ENCODE peak calls at places on chromosome 21, in eight cellular contexts. One of them, this sample, is unnamed.

GRCh38 chr21:44987886-44988606 is 48.2 kb downstream of the SLX9 start:
- DNase-seq in NCI-H345: no peak
- DNase-seq in HAP-1: no peak
- DNase-seq in PC-9: no peak
- DNase-seq in NCI-H460: no peak
- DNase-seq in NCI-H510A: no peak
- DNase-seq in activated T-helper 9 cell treated with anti-CD3 and anti-CD28 coated beads, Interleukin-2, amount 50 U/mL, for 16 hours: no peak
- DNase-seq in fibroblast of villous mesenchyme: no peak
- DNase-seq in this sample: no peak

GRCh38 chr21:36526104-36526503 is 46.2 kb upstream of the CLDN14 start:
- DNase-seq in NCI-H345: no peak
- DNase-seq in HAP-1: no peak
- DNase-seq in PC-9: no peak
- DNase-seq in NCI-H460: no peak
- DNase-seq in NCI-H510A: no peak
- DNase-seq in activated T-helper 9 cell treated with anti-CD3 and anti-CD28 coated beads, Interleukin-2, amount 50 U/mL, for 16 hours: no peak
- DNase-seq in fibroblast of villous mesenchyme: no peak
- DNase-seq in this sample: no peak

GRCh38 chr21:14263879-14264278 is 47.9 kb downstream of the RBM11 start:
- DNase-seq in NCI-H345: no peak
- DNase-seq in HAP-1: no peak
- DNase-seq in PC-9: no peak
- DNase-seq in NCI-H460: no peak
- DNase-seq in NCI-H510A: no peak
- DNase-seq in activated T-helper 9 cell treated with anti-CD3 and anti-CD28 coated beads, Interleukin-2, amount 50 U/mL, for 16 hours: no peak
- DNase-seq in fibroblast of villous mesenchyme: no peak
- DNase-seq in this sample: no peak

GRCh38 chr21:37912616-37913015 is 3.6 kb downstream of the KCNJ6 start:
- DNase-seq in NCI-H345: no peak
- DNase-seq in HAP-1: no peak
- DNase-seq in PC-9: no peak
- DNase-seq in NCI-H460: no peak
- DNase-seq in NCI-H510A: no peak
- DNase-seq in activated T-helper 9 cell treated with anti-CD3 and anti-CD28 coated beads, Interleukin-2, amount 50 U/mL, for 16 hours: no peak
- DNase-seq in fibroblast of villous mesenchyme: peak
- DNase-seq in this sample: no peak

GRCh38 chr21:46028547-46029200 is 47.1 kb downstream of the COL6A1 start:
- DNase-seq in NCI-H345: no peak
- DNase-seq in HAP-1: no peak
- DNase-seq in PC-9: no peak
- DNase-seq in NCI-H460: no peak
- DNase-seq in NCI-H510A: no peak
- DNase-seq in activated T-helper 9 cell treated with anti-CD3 and anti-CD28 coated beads, Interleukin-2, amount 50 U/mL, for 16 hours: no peak
- DNase-seq in fibroblast of villous mesenchyme: peak
- DNase-seq in this sample: no peak

GRCh38 chr21:46498335-46499050 is 39.8 kb downstream of the DIP2A start:
- DNase-seq in NCI-H345: no peak
- DNase-seq in HAP-1: no peak
- DNase-seq in PC-9: no peak
- DNase-seq in NCI-H460: no peak
- DNase-seq in NCI-H510A: no peak
- DNase-seq in activated T-helper 9 cell treated with anti-CD3 and anti-CD28 coated beads, Interleukin-2, amount 50 U/mL, for 16 hours: no peak
- DNase-seq in fibroblast of villous mesenchyme: no peak
- DNase-seq in this sample: no peak

GRCh38 chr21:27806261-27806660 is 839.4 kb upstream of the ADAMTS5 start:
- DNase-seq in NCI-H345: no peak
- DNase-seq in HAP-1: no peak
- DNase-seq in PC-9: no peak
- DNase-seq in NCI-H460: peak
- DNase-seq in NCI-H510A: no peak
- DNase-seq in activated T-helper 9 cell treated with anti-CD3 and anti-CD28 coated beads, Interleukin-2, amount 50 U/mL, for 16 hours: no peak
- DNase-seq in fibroblast of villous mesenchyme: peak
- DNase-seq in this sample: no peak

GRCh38 chr21:44931137-44931500 is 8.7 kb upstream of the SLX9 start:
- DNase-seq in NCI-H345: peak
- DNase-seq in HAP-1: no peak
- DNase-seq in PC-9: no peak
- DNase-seq in NCI-H460: no peak
- DNase-seq in NCI-H510A: no peak
- DNase-seq in activated T-helper 9 cell treated with anti-CD3 and anti-CD28 coated beads, Interleukin-2, amount 50 U/mL, for 16 hours: no peak
- DNase-seq in fibroblast of villous mesenchyme: peak
- DNase-seq in this sample: no peak

GRCh38 chr21:39788383-39788782 is 43.4 kb downstream of the IGSF5 start:
- DNase-seq in NCI-H345: peak
- DNase-seq in HAP-1: no peak
- DNase-seq in PC-9: peak
- DNase-seq in NCI-H460: peak
- DNase-seq in NCI-H510A: peak
- DNase-seq in activated T-helper 9 cell treated with anti-CD3 and anti-CD28 coated beads, Interleukin-2, amount 50 U/mL, for 16 hours: no peak
- DNase-seq in fibroblast of villous mesenchyme: peak
- DNase-seq in this sample: peak

GRCh38 chr21:42010507-42011493 is 640 bp upstream of the ZBTB21 start:
- DNase-seq in NCI-H345: peak
- DNase-seq in HAP-1: peak
- DNase-seq in PC-9: no peak
- DNase-seq in NCI-H460: no peak
- DNase-seq in NCI-H510A: peak
- DNase-seq in activated T-helper 9 cell treated with anti-CD3 and anti-CD28 coated beads, Interleukin-2, amount 50 U/mL, for 16 hours: peak
- DNase-seq in fibroblast of villous mesenchyme: peak
- DNase-seq in this sample: peak

GRCh38 chr21:38567577-38568360 is 69.5 kb upstream of the ERG start:
- DNase-seq in NCI-H345: no peak
- DNase-seq in HAP-1: no peak
- DNase-seq in PC-9: no peak
- DNase-seq in NCI-H460: no peak
- DNase-seq in NCI-H510A: no peak
- DNase-seq in activated T-helper 9 cell treated with anti-CD3 and anti-CD28 coated beads, Interleukin-2, amount 50 U/mL, for 16 hours: no peak
- DNase-seq in fibroblast of villous mesenchyme: peak
- DNase-seq in this sample: no peak

GRCh38 chr21:42395910-42396625 is at the start of gene TMPRSS3:
- DNase-seq in NCI-H345: no peak
- DNase-seq in HAP-1: no peak
- DNase-seq in PC-9: peak
- DNase-seq in NCI-H460: peak
- DNase-seq in NCI-H510A: no peak
- DNase-seq in activated T-helper 9 cell treated with anti-CD3 and anti-CD28 coated beads, Interleukin-2, amount 50 U/mL, for 16 hours: no peak
- DNase-seq in fibroblast of villous mesenchyme: no peak
- DNase-seq in this sample: no peak

GRCh38 chr21:32611471-32611997 is 643 bp downstream of the CFAP298 start:
- DNase-seq in NCI-H345: peak
- DNase-seq in HAP-1: peak
- DNase-seq in PC-9: no peak
- DNase-seq in NCI-H460: no peak
- DNase-seq in NCI-H510A: no peak
- DNase-seq in activated T-helper 9 cell treated with anti-CD3 and anti-CD28 coated beads, Interleukin-2, amount 50 U/mL, for 16 hours: no peak
- DNase-seq in fibroblast of villous mesenchyme: peak
- DNase-seq in this sample: no peak

GRCh38 chr21:14881863-14882262 is 182.9 kb downstream of the NRIP1 start:
- DNase-seq in NCI-H345: no peak
- DNase-seq in HAP-1: no peak
- DNase-seq in PC-9: no peak
- DNase-seq in NCI-H460: no peak
- DNase-seq in NCI-H510A: no peak
- DNase-seq in activated T-helper 9 cell treated with anti-CD3 and anti-CD28 coated beads, Interleukin-2, amount 50 U/mL, for 16 hours: no peak
- DNase-seq in fibroblast of villous mesenchyme: no peak
- DNase-seq in this sample: no peak

GRCh38 chr21:19507682-19508260 is 1104.2 kb upstream of the TMPRSS15 start:
- DNase-seq in NCI-H345: no peak
- DNase-seq in HAP-1: no peak
- DNase-seq in PC-9: no peak
- DNase-seq in NCI-H460: no peak
- DNase-seq in NCI-H510A: no peak
- DNase-seq in activated T-helper 9 cell treated with anti-CD3 and anti-CD28 coated beads, Interleukin-2, amount 50 U/mL, for 16 hours: no peak
- DNase-seq in fibroblast of villous mesenchyme: no peak
- DNase-seq in this sample: peak

GRCh38 chr21:43854773-43855633 is 10.0 kb upstream of the AGPAT3 start:
- DNase-seq in NCI-H345: no peak
- DNase-seq in HAP-1: no peak
- DNase-seq in PC-9: no peak
- DNase-seq in NCI-H460: no peak
- DNase-seq in NCI-H510A: no peak
- DNase-seq in activated T-helper 9 cell treated with anti-CD3 and anti-CD28 coated beads, Interleukin-2, amount 50 U/mL, for 16 hours: no peak
- DNase-seq in fibroblast of villous mesenchyme: peak
- DNase-seq in this sample: no peak

GRCh38 chr21:25199944-25200343 is 407.3 kb downstream of the MRPL39 start:
- DNase-seq in NCI-H345: no peak
- DNase-seq in HAP-1: no peak
- DNase-seq in PC-9: no peak
- DNase-seq in NCI-H460: no peak
- DNase-seq in NCI-H510A: no peak
- DNase-seq in activated T-helper 9 cell treated with anti-CD3 and anti-CD28 coated beads, Interleukin-2, amount 50 U/mL, for 16 hours: no peak
- DNase-seq in fibroblast of villous mesenchyme: no peak
- DNase-seq in this sample: no peak

This sample was measured in SK-N-DZ.